ENCODE peak calls at places on chromosomes 13 and 19, in nine cellular contexts. O is GM23248, Z is HCT116, U is MM.1S, W is OCI-LY7, G is neural progenitor cell, M is GM23338, P is SK-N-SH, L is PC-3. V is an unnamed sample.

GRCh38 chr13:71729441-71729840 is 137.6 kb downstream of the DACH1 start:
- DNase-seq in O (no peak), Z (no peak), U (no peak), W (no peak), G (no peak), M (peak), P (no peak), L (no peak), V (no peak)

GRCh38 chr19:8393871-8394250 is 3.7 kb downstream of the RAB11B start:
- DNase-seq in O (no peak), Z (no peak), U (no peak), W (no peak), G (no peak), M (no peak), P (no peak), L (no peak), V (no peak)

GRCh38 chr19:28386080-28386869 is 826.7 kb downstream of the UQCRFS1 start:
- DNase-seq in O (no peak), Z (no peak), U (no peak), W (peak), G (no peak), M (no peak), P (no peak), L (no peak), V (no peak)

GRCh38 chr13:45333973-45334922 is 6.7 kb downstream of the TPT1 start:
- DNase-seq in O (peak), Z (no peak), U (no peak), W (peak), G (no peak), M (peak), P (no peak), L (peak), V (no peak)

GRCh38 chr13:31200636-31200970 is 828 bp downstream of the B3GLCT start:
- DNase-seq in O (no peak), Z (no peak), U (peak), W (peak), G (peak), M (peak), P (no peak), L (peak), V (peak)

GRCh38 chr13:80047406-80047805 is 293.5 kb downstream of the SPRY2 start:
- DNase-seq in O (peak), Z (no peak), U (no peak), W (no peak), G (no peak), M (no peak), P (no peak), L (peak), V (no peak)

GRCh38 chr19:32543107-32543900 is 37.7 kb upstream of the PDCD5 start:
- DNase-seq in O (no peak), Z (no peak), U (no peak), W (no peak), G (no peak), M (no peak), P (no peak), L (peak), V (no peak)

GRCh38 chr13:70964124-70964523 is 855.9 kb upstream of the KLHL1 start:
- DNase-seq in O (no peak), Z (no peak), U (no peak), W (no peak), G (peak), M (no peak), P (no peak), L (peak), V (no peak)

GRCh38 chr19:16566161-16566560 is 6.1 kb downstream of the SLC35E1 start:
- DNase-seq in O (no peak), Z (no peak), U (peak), W (no peak), G (no peak), M (no peak), P (no peak), L (no peak), V (no peak)

GRCh38 chr13:114000151-114001040 is 26.5 kb upstream of the C13orf46 start:
- DNase-seq in O (no peak), Z (no peak), U (no peak), W (no peak), G (no peak), M (no peak), P (no peak), L (no peak), V (no peak)

GRCh38 chr19:55301459-55302331 is 17.9 kb downstream of the BRSK1 start:
- DNase-seq in O (peak), Z (peak), U (peak), W (peak), G (peak), M (peak), P (peak), L (peak), V (peak)

GRCh38 chr13:49995535-49996165 is 1.2 kb upstream of the TRIM13 start:
- DNase-seq in O (peak), Z (no peak), U (no peak), W (no peak), G (no peak), M (peak), P (peak), L (no peak), V (no peak)

GRCh38 chr13:60213236-60213746 is 49.6 kb upstream of the DIAPH3 start:
- DNase-seq in O (no peak), Z (no peak), U (no peak), W (no peak), G (no peak), M (no peak), P (no peak), L (no peak), V (no peak)

GRCh38 chr13:94599877-94600276 is 1.8 kb upstream of the GPR180 start:
- DNase-seq in O (no peak), Z (no peak), U (no peak), W (no peak), G (no peak), M (no peak), P (no peak), L (no peak), V (no peak)

GRCh38 chr13:41505209-41505835 is 48.0 kb downstream of the RGCC start:
- DNase-seq in O (peak), Z (no peak), U (no peak), W (no peak), G (no peak), M (no peak), P (no peak), L (peak), V (no peak)

GRCh38 chr19:17468302-17469091 is 1.8 kb upstream of the SLC27A1 start:
- DNase-seq in O (peak), Z (no peak), U (no peak), W (no peak), G (peak), M (peak), P (no peak), L (no peak), V (no peak)

GRCh38 chr19:1224847-1225246 is 13.0 kb downstream of the CBARP start:
- DNase-seq in O (no peak), Z (no peak), U (no peak), W (no peak), G (no peak), M (no peak), P (no peak), L (no peak), V (no peak)

GRCh38 chr13:101649490-101650126 is 197.1 kb downstream of the ITGBL1 start:
- DNase-seq in O (peak), Z (no peak), U (no peak), W (no peak), G (no peak), M (no peak), P (no peak), L (peak), V (peak)

GRCh38 chr19:45883881-45884681 is 1.9 kb downstream of the IRF2BP1 start:
- DNase-seq in O (no peak), Z (no peak), U (no peak), W (no peak), G (no peak), M (no peak), P (peak), L (no peak), V (peak)

GRCh38 chr13:79678100-79678499 is 197.1 kb downstream of the NDFIP2 start:
- DNase-seq in O (peak), Z (no peak), U (no peak), W (no peak), G (no peak), M (no peak), P (no peak), L (peak), V (peak)

GRCh38 chr19:13173129-13173737 is 23.0 kb downstream of the IER2 start:
- DNase-seq in O (no peak), Z (no peak), U (no peak), W (no peak), G (no peak), M (no peak), P (no peak), L (no peak), V (no peak)

GRCh38 chr13:50340566-50341287 is 325.5 kb downstream of the KCNRG start:
- DNase-seq in O (no peak), Z (no peak), U (no peak), W (no peak), G (peak), M (peak), P (no peak), L (no peak), V (no peak)

GRCh38 chr13:75469087-75469486 is 12.9 kb downstream of the TBC1D4 start:
- DNase-seq in O (no peak), Z (no peak), U (no peak), W (no peak), G (peak), M (peak), P (no peak), L (no peak), V (no peak)

GRCh38 chr19:45922281-45922680 is 7.7 kb upstream of the NANOS2 start:
- DNase-seq in O (peak), Z (peak), U (no peak), W (peak), G (peak), M (peak), P (no peak), L (peak), V (no peak)

GRCh38 chr13:110298566-110299321 is 8.2 kb downstream of the COL4A1 start:
- DNase-seq in O (no peak), Z (no peak), U (no peak), W (no peak), G (no peak), M (peak), P (no peak), L (no peak), V (no peak)

GRCh38 chr19:4067396-4068057 is 828 bp upstream of the ZBTB7A start:
- DNase-seq in O (peak), Z (no peak), U (no peak), W (peak), G (peak), M (no peak), P (peak), L (no peak), V (no peak)

GRCh38 chr13:52159159-52159982 is at the start of gene NEK3:
- DNase-seq in O (peak), Z (peak), U (peak), W (peak), G (peak), M (peak), P (peak), L (peak), V (peak)

GRCh38 chr13:43546260-43546659 is 240.5 kb downstream of the ENOX1 start:
- DNase-seq in O (no peak), Z (no peak), U (no peak), W (no peak), G (peak), M (no peak), P (peak), L (no peak), V (no peak)

GRCh38 chr13:40444241-40444640 is 222.2 kb downstream of the FOXO1 start:
- DNase-seq in O (no peak), Z (no peak), U (no peak), W (no peak), G (no peak), M (no peak), P (no peak), L (no peak), V (no peak)

GRCh38 chr13:40447857-40448256 is 218.6 kb downstream of the FOXO1 start:
- DNase-seq in O (no peak), Z (no peak), U (no peak), W (no peak), G (no peak), M (peak), P (no peak), L (no peak), V (no peak)

GRCh38 chr13:40445557-40445990 is 220.9 kb downstream of the FOXO1 start:
- DNase-seq in O (no peak), Z (no peak), U (no peak), W (peak), G (no peak), M (peak), P (no peak), L (peak), V (no peak)

GRCh38 chr13:40442826-40443225 is 223.6 kb downstream of the FOXO1 start:
- DNase-seq in O (no peak), Z (no peak), U (no peak), W (no peak), G (no peak), M (no peak), P (no peak), L (no peak), V (no peak)

GRCh38 chr13:40446365-40446764 is 220.1 kb downstream of the FOXO1 start:
- DNase-seq in O (no peak), Z (no peak), U (no peak), W (no peak), G (no peak), M (no peak), P (no peak), L (no peak), V (no peak)
- TF ChIP-seq EZH2phosphoT487 in O (no peak), Z (no peak), U (no peak), W (no peak), G (no peak), M (no peak), P (no peak), L (no peak), V (no peak)

GRCh38 chr19:39916851-39917396 is 17.5 kb downstream of the FCGBP start:
- DNase-seq in O (no peak), Z (no peak), U (peak), W (peak), G (no peak), M (no peak), P (no peak), L (no peak), V (no peak)

GRCh38 chr19:39913682-39914333 is 20.6 kb downstream of the FCGBP start:
- DNase-seq in O (no peak), Z (no peak), U (no peak), W (no peak), G (no peak), M (no peak), P (no peak), L (no peak), V (peak)

GRCh38 chr19:39915848-39916215 is 18.6 kb downstream of the FCGBP start:
- DNase-seq in O (no peak), Z (no peak), U (no peak), W (no peak), G (no peak), M (no peak), P (no peak), L (no peak), V (no peak)

GRCh38 chr19:39916236-39916635 is 18.2 kb downstream of the FCGBP start:
- DNase-seq in O (no peak), Z (no peak), U (no peak), W (no peak), G (no peak), M (no peak), P (no peak), L (no peak), V (no peak)

DNA sequence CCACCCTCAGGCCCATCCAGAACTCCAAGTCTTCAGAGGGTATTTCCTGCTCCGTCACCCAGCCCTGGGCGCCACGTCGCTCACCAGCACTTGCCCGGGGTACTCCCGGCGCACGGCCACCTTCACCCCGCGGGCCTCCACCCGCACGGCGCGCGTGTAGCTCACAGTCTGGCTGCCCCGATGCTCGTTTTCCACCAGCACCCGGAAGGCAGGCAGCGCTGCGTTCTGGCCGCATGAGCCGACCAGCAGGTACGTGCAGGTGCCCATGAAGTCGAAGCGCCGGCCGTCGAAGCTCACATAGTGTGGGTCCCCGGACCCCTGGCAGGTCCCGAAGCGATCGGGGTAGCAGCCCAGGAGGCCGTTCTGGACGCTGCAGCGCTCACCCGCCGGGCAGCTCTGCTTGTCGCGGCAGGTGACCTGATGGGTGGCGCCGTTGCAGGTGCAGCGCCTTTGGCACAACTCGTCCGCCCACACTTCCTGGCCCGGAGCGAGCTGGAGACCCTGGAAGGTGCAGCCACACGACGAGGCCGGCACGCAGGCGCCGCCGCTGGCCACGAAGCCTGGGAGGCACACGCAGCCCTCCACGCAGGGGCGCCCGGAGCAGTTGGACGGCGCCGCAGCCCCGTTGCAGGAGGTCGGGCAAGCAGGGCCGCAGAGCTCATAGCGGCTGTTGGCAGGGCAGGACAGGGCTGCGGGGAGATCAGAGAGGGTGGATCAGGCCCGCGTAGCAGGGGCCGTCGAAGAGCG is 19.2 kb downstream of the FCGBP start:
- DNase-seq in O (no peak), Z (no peak), U (no peak), W (no peak), G (no peak), M (peak), P (no peak), L (no peak), V (peak)
- TF ChIP-seq EZH2phosphoT487 in O (no peak), Z (no peak), U (no peak), W (no peak), G (no peak), M (no peak), P (no peak), L (no peak), V (no peak)

GRCh38 chr13:58085819-58086218 is 454.3 kb downstream of the PCDH17 start:
- DNase-seq in O (no peak), Z (no peak), U (peak), W (no peak), G (no peak), M (no peak), P (no peak), L (no peak), V (no peak)

GRCh38 chr13:58081301-58081820 is 449.8 kb downstream of the PCDH17 start:
- DNase-seq in O (no peak), Z (no peak), U (no peak), W (no peak), G (no peak), M (peak), P (no peak), L (no peak), V (no peak)

DNA sequence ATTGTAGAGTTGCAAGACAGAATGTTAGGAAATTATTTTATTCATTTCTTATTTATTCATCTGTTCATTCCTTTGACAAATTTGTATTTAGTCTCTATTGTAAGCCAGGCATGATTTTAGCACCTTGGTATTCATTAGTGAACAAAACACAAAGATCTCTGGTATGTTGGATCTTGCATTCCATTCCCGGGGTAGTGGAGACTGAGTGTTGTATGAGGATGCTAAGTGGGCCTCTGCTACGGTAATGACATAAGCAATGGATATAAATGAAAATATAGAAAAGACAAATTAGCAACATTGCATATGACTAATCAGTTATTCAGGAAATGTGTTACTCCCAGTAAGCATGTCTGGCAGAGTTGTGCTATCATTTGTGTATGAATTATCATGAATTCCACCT is 449.3 kb downstream of the PCDH17 start:
- DNase-seq in O (no peak), Z (no peak), U (no peak), W (no peak), G (peak), M (peak), P (no peak), L (no peak), V (no peak)
- TF ChIP-seq EZH2phosphoT487 in O (no peak), Z (no peak), U (no peak), W (no peak), G (no peak), M (no peak), P (no peak), L (no peak), V (no peak)

GRCh38 chr19:10602330-10603083 is 15.4 kb upstream of the AP1M2 start:
- DNase-seq in O (peak), Z (peak), U (peak), W (peak), G (peak), M (peak), P (peak), L (peak), V (peak)

GRCh38 chr19:10603084-10603872 is 16.2 kb upstream of the AP1M2 start:
- DNase-seq in O (no peak), Z (no peak), U (no peak), W (peak), G (peak), M (peak), P (peak), L (no peak), V (peak)

GRCh38 chr19:10601999-10602329 is 14.9 kb upstream of the AP1M2 start:
- DNase-seq in O (no peak), Z (no peak), U (no peak), W (no peak), G (no peak), M (no peak), P (no peak), L (no peak), V (no peak)

GRCh38 chr19:10604460-10604980 is 17.4 kb upstream of the AP1M2 start:
- DNase-seq in O (no peak), Z (no peak), U (no peak), W (peak), G (no peak), M (no peak), P (peak), L (peak), V (no peak)

DNA sequence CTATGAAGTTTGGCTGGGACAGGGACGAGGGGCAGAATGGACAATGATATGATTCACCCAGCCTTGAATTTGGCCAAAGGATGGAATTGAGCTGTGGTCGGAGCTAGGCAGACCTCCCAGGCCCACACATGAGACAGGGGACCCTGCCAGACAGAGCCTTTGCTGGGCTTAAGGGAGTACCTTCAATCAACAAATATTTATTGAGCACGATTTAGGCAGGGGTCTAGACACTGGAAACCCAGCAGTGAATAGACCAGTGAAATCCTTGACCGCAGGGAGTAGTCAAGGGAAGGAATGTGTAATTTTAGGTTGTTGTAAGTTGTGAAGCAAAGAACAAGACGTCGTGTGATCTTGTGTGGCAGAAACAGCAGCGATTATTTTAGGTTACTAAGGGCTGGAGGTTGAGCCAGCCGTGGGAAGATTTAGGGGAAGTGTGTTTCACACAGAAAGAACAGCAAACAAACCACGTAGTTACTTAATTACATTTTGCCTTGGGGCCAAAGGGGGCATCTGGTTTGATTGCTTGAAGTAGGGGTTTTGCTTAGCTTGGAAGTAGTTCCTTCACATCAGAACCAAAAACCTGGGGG is 16.9 kb upstream of the AP1M2 start:
- DNase-seq in O (no peak), Z (no peak), U (no peak), W (peak), G (peak), M (no peak), P (peak), L (no peak), V (no peak)
- TF ChIP-seq EZH2phosphoT487 in O (no peak), Z (no peak), U (no peak), W (no peak), G (no peak), M (no peak), P (no peak), L (no peak), V (no peak)

GRCh38 chr19:47886010-47886559 is at the start of gene SULT2A1:
- DNase-seq in O (no peak), Z (no peak), U (no peak), W (no peak), G (no peak), M (no peak), P (no peak), L (no peak), V (peak)

GRCh38 chr19:47891622-47891922 is 5.5 kb upstream of the SULT2A1 start:
- DNase-seq in O (no peak), Z (no peak), U (no peak), W (no peak), G (no peak), M (no peak), P (peak), L (no peak), V (no peak)

GRCh38 chr19:47895165-47895782 is 9.2 kb upstream of the SULT2A1 start:
- DNase-seq in O (no peak), Z (no peak), U (no peak), W (no peak), G (no peak), M (no peak), P (no peak), L (no peak), V (no peak)

GRCh38 chr19:47891923-47892666 is 6.0 kb upstream of the SULT2A1 start:
- DNase-seq in O (no peak), Z (no peak), U (no peak), W (no peak), G (peak), M (peak), P (no peak), L (no peak), V (peak)

GRCh38 chr19:47890865-47891621 is 4.9 kb upstream of the SULT2A1 start:
- DNase-seq in O (no peak), Z (no peak), U (no peak), W (no peak), G (no peak), M (no peak), P (no peak), L (no peak), V (no peak)
- TF ChIP-seq EZH2phosphoT487 in O (no peak), Z (no peak), U (no peak), W (no peak), G (no peak), M (no peak), P (no peak), L (no peak), V (no peak)

V was measured in hepatocyte.